ENCODE peak calls at places on chromosomes 5 and 9, in five cellular contexts. I, H, F, B and C are unnamed samples.
A peak's percentile ranks its signal among the peaks of the same experiment; 100 is the strongest.

GRCh38 chr9:137311971-137312851 is 10.1 kb upstream of the NRARP start:
- DNase-seq in I (no peak), H (no peak), F (no peak), B (peak; percentile 35), C (no peak)

GRCh38 chr9:79129865-79130480 is 441.8 kb upstream of the TLE4 start:
- DNase-seq in I (peak; percentile 33), H (peak; percentile 1), F (peak; percentile 0), B (peak; percentile 31), C (peak; percentile 42)

GRCh38 chr5:63860379-63860778 is 101.9 kb downstream of the HTR1A start:
- DNase-seq in I (no peak), H (no peak), F (no peak), B (no peak), C (peak; percentile 0)

GRCh38 chr9:81393985-81394811 is 295.1 kb downstream of the TLE1 start:
- DNase-seq in I (no peak), H (no peak), F (no peak), B (no peak), C (no peak)

GRCh38 chr5:127988149-127988755 is 95.3 kb upstream of the SLC12A2 start:
- DNase-seq in I (peak; percentile 45), H (no peak), F (no peak), B (peak; percentile 11), C (peak; percentile 54)

GRCh38 chr9:108928386-108928785 is 5.5 kb downstream of the ELP1 start:
- DNase-seq in I (no peak), H (no peak), F (no peak), B (no peak), C (no peak)

GRCh38 chr5:136631176-136631575 is 265.8 kb upstream of the TRPC7 start:
- DNase-seq in I (no peak), H (no peak), F (no peak), B (no peak), C (no peak)

GRCh38 chr5:102670224-102670836 is 84.8 kb upstream of the PAM start:
- DNase-seq in I (peak; percentile 29), H (no peak), F (no peak), B (peak; percentile 65), C (peak; percentile 39)

GRCh38 chr9:106393226-106393625 is 469.7 kb upstream of the ZNF462 start:
- DNase-seq in I (no peak), H (no peak), F (no peak), B (no peak), C (no peak)

GRCh38 chr5:75536694-75537360 is 25.1 kb downstream of the POLK start:
- DNase-seq in I (no peak), H (no peak), F (no peak), B (peak; percentile 8), C (no peak)

GRCh38 chr9:1100945-1101344 is 50.8 kb downstream of the DMRT2 start:
- DNase-seq in I (no peak), H (no peak), F (no peak), B (peak; percentile 67), C (peak; percentile 8)

GRCh38 chr5:38423536-38424178 is 132.8 kb downstream of the LIFR start:
- DNase-seq in I (no peak), H (no peak), F (no peak), B (no peak), C (no peak)

GRCh38 chr9:76835571-76836283 is 70.2 kb downstream of the PRUNE2 start:
- DNase-seq in I (no peak), H (no peak), F (no peak), B (no peak), C (peak; percentile 83)

GRCh38 chr9:13437898-13438297 is 158.4 kb upstream of the MPDZ start:
- DNase-seq in I (no peak), H (no peak), F (no peak), B (no peak), C (no peak)

GRCh38 chr5:116661419-116661818 is 86.8 kb upstream of the SEMA6A start:
- DNase-seq in I (no peak), H (no peak), F (no peak), B (no peak), C (no peak)

GRCh38 chr9:126225611-126226609 is 100.7 kb upstream of the MVB12B start:
- DNase-seq in I (no peak), H (no peak), F (no peak), B (no peak), C (no peak)

GRCh38 chr9:124513374-124513994 is 6.3 kb upstream of the NR5A1 start:
- DNase-seq in I (no peak), H (no peak), F (no peak), B (no peak), C (no peak)

GRCh38 chr9:120625222-120625621 is 45.3 kb upstream of the CDK5RAP2 start:
- DNase-seq in I (no peak), H (no peak), F (no peak), B (no peak), C (no peak)

GRCh38 chr9:128115187-128116103 is 12.1 kb downstream of the PTGES2 start:
- DNase-seq in I (no peak), H (no peak), F (no peak), B (no peak), C (no peak)

GRCh38 chr9:89448381-89448780 is 49.5 kb downstream of the SEMA4D start:
- DNase-seq in I (no peak), H (no peak), F (no peak), B (no peak), C (no peak)

GRCh38 chr5:15495026-15495425 is 5.0 kb upstream of the FBXL7 start:
- DNase-seq in I (no peak), H (no peak), F (no peak), B (no peak), C (no peak)

GRCh38 chr5:173677125-173677672 is 60.7 kb upstream of the BOD1 start:
- DNase-seq in I (no peak), H (no peak), F (no peak), B (no peak), C (no peak)

GRCh38 chr9:95425910-95426551 is 90.7 kb downstream of the PTCH1 start:
- DNase-seq in I (no peak), H (no peak), F (no peak), B (peak; percentile 35), C (peak; percentile 77)

GRCh38 chr5:1633605-1634336 is 110.0 kb upstream of the LPCAT1 start:
- DNase-seq in I (peak; percentile 60), H (peak; percentile 54), F (peak; percentile 57), B (peak; percentile 91), C (peak; percentile 66)

GRCh38 chr9:5818424-5819142 is 14.3 kb downstream of the ERMP1 start:
- DNase-seq in I (no peak), H (no peak), F (no peak), B (no peak), C (no peak)

GRCh38 chr5:132800545-132800944 is 12.6 kb upstream of the SOWAHA start:
- DNase-seq in I (no peak), H (no peak), F (no peak), B (no peak), C (no peak)

GRCh38 chr9:83019246-83019645 is 43.7 kb downstream of the RASEF start:
- DNase-seq in I (no peak), H (no peak), F (no peak), B (no peak), C (no peak)

GRCh38 chr5:75281716-75282465 is 45.2 kb upstream of the ANKRD31 start:
- DNase-seq in I (no peak), H (no peak), F (no peak), B (no peak), C (peak; percentile 59)

GRCh38 chr5:175478008-175478383 is 364 bp upstream of the SFXN1 start:
- DNase-seq in I (no peak), H (no peak), F (no peak), B (no peak), C (peak; percentile 1)

GRCh38 chr9:135281661-135282000 is 194.2 kb downstream of the OLFM1 start:
- DNase-seq in I (no peak), H (no peak), F (no peak), B (no peak), C (no peak)

GRCh38 chr5:83220331-83220730 is 143.0 kb downstream of the XRCC4 start:
- DNase-seq in I (no peak), H (no peak), F (no peak), B (no peak), C (no peak)

GRCh38 chr5:62575066-62575465 is 3.6 kb upstream of the LRRC70 start:
- DNase-seq in I (no peak), H (no peak), F (no peak), B (no peak), C (no peak)

GRCh38 chr9:82031538-82032280 is 43.1 kb downstream of the SPATA31D1 start:
- DNase-seq in I (peak; percentile 3), H (no peak), F (no peak), B (peak; percentile 7), C (no peak)

GRCh38 chr9:76846307-76846706 is 59.6 kb downstream of the PRUNE2 start:
- DNase-seq in I (no peak), H (no peak), F (no peak), B (no peak), C (no peak)

GRCh38 chr5:162227075-162227474 is 159.5 kb downstream of the GABRG2 start:
- DNase-seq in I (no peak), H (no peak), F (no peak), B (peak; percentile 24), C (peak; percentile 6)

GRCh38 chr9:91214086-91214485 is 147.6 kb downstream of the AUH start:
- DNase-seq in I (peak; percentile 38), H (no peak), F (no peak), B (no peak), C (peak; percentile 19)

GRCh38 chr5:168270446-168270845 is 21.0 kb upstream of the WWC1 start:
- DNase-seq in I (no peak), H (no peak), F (no peak), B (no peak), C (no peak)

GRCh38 chr9:17799383-17799782 is 220.5 kb downstream of the SH3GL2 start:
- DNase-seq in I (no peak), H (no peak), F (no peak), B (no peak), C (no peak)

GRCh38 chr5:135319928-135320606 is 79.0 kb downstream of the MACROH2A1 start:
- DNase-seq in I (no peak), H (no peak), F (no peak), B (peak; percentile 43), C (no peak)

GRCh38 chr9:87551692-87552303 is 54.1 kb downstream of the DAPK1 start:
- DNase-seq in I (no peak), H (no peak), F (no peak), B (no peak), C (no peak)